ENCODE peak calls at places on chromosome 9, in four cellular contexts. One of them, this sample, is unnamed.

GRCh38 chr9:90343360-90343759 is 299.3 kb downstream of the DIRAS2 start:
- DNase-seq in endothelial cell: no peak
- DNase-seq in stimulated activated naive CD4-positive, alpha-beta T cell: no peak
- DNase-seq in GM20000: no peak
- DNase-seq in this sample: no peak

GRCh38 chr9:132582786-132583583 is 579 bp downstream of the BARHL1 start:
- DNase-seq in GM20000: no peak
- DNase-seq in stimulated activated naive CD4-positive, alpha-beta T cell: no peak
- DNase-seq in endothelial cell: no peak
- DNase-seq in this sample: no peak

GRCh38 chr9:20125721-20126120 is 336.9 kb upstream of the SLC24A2 start:
- DNase-seq in stimulated activated naive CD4-positive, alpha-beta T cell: no peak
- DNase-seq in GM20000: no peak
- DNase-seq in endothelial cell: no peak
- DNase-seq in this sample: no peak

GRCh38 chr9:125028041-125028440 is 87.2 kb upstream of the GOLGA1 start:
- DNase-seq in endothelial cell: no peak
- DNase-seq in stimulated activated naive CD4-positive, alpha-beta T cell: no peak
- DNase-seq in GM20000: no peak
- DNase-seq in this sample: no peak

GRCh38 chr9:95874303-95874988 is 1.0 kb upstream of the ERCC6L2 start:
- DNase-seq in stimulated activated naive CD4-positive, alpha-beta T cell: no peak
- DNase-seq in endothelial cell: no peak
- DNase-seq in GM20000: no peak
- DNase-seq in this sample: no peak

GRCh38 chr9:110672873-110673508 is 4.4 kb downstream of the MUSK start:
- DNase-seq in stimulated activated naive CD4-positive, alpha-beta T cell: no peak
- DNase-seq in endothelial cell: no peak
- DNase-seq in GM20000: no peak
- DNase-seq in this sample: no peak

GRCh38 chr9:135009711-135010362 is 77.6 kb upstream of the OLFM1 start:
- DNase-seq in endothelial cell: no peak
- DNase-seq in GM20000: no peak
- DNase-seq in stimulated activated naive CD4-positive, alpha-beta T cell: no peak
- DNase-seq in this sample: no peak

GRCh38 chr9:4225291-4226119 is 74.4 kb downstream of the GLIS3 start:
- DNase-seq in stimulated activated naive CD4-positive, alpha-beta T cell: no peak
- DNase-seq in GM20000: no peak
- DNase-seq in endothelial cell: no peak
- DNase-seq in this sample: peak; percentile 36

GRCh38 chr9:125758986-125759811 is 12.0 kb downstream of the PBX3 start:
- DNase-seq in stimulated activated naive CD4-positive, alpha-beta T cell: no peak
- DNase-seq in endothelial cell: no peak
- DNase-seq in GM20000: no peak
- DNase-seq in this sample: peak; percentile 34

GRCh38 chr9:99426443-99426842 is 204.4 kb downstream of the SEC61B start:
- DNase-seq in endothelial cell: no peak
- DNase-seq in stimulated activated naive CD4-positive, alpha-beta T cell: no peak
- DNase-seq in GM20000: no peak
- DNase-seq in this sample: no peak

GRCh38 chr9:134571946-134572914 is 69.4 kb upstream of the COL5A1 start:
- DNase-seq in stimulated activated naive CD4-positive, alpha-beta T cell: no peak
- DNase-seq in endothelial cell: no peak
- DNase-seq in GM20000: no peak
- DNase-seq in this sample: peak; percentile 31

GRCh38 chr9:115283395-115283794 is 165.4 kb upstream of the TNC start:
- DNase-seq in GM20000: no peak
- DNase-seq in endothelial cell: no peak
- DNase-seq in stimulated activated naive CD4-positive, alpha-beta T cell: no peak
- DNase-seq in this sample: no peak

GRCh38 chr9:3244963-3245653 is 280.7 kb downstream of the RFX3 start:
- DNase-seq in GM20000: peak; percentile 33
- DNase-seq in endothelial cell: no peak
- DNase-seq in stimulated activated naive CD4-positive, alpha-beta T cell: no peak
- DNase-seq in this sample: no peak

GRCh38 chr9:110133608-110134214 is 74.2 kb downstream of the C9orf152 start:
- DNase-seq in stimulated activated naive CD4-positive, alpha-beta T cell: no peak
- DNase-seq in GM20000: no peak
- DNase-seq in endothelial cell: no peak
- DNase-seq in this sample: no peak

GRCh38 chr9:16828335-16829281 is 41.9 kb downstream of the BNC2 start:
- DNase-seq in endothelial cell: peak; percentile 27
- DNase-seq in GM20000: no peak
- DNase-seq in stimulated activated naive CD4-positive, alpha-beta T cell: no peak
- DNase-seq in this sample: no peak

GRCh38 chr9:91374939-91375338 is 13.2 kb upstream of the AUH start:
- DNase-seq in stimulated activated naive CD4-positive, alpha-beta T cell: no peak
- DNase-seq in endothelial cell: no peak
- DNase-seq in GM20000: no peak
- DNase-seq in this sample: no peak

GRCh38 chr9:8261737-8262136 is 462.2 kb upstream of the DMAC1 start:
- DNase-seq in stimulated activated naive CD4-positive, alpha-beta T cell: no peak
- DNase-seq in GM20000: no peak
- DNase-seq in endothelial cell: no peak
- DNase-seq in this sample: no peak

GRCh38 chr9:107768224-107768623 is 278.7 kb upstream of the KLF4 start:
- DNase-seq in GM20000: no peak
- DNase-seq in stimulated activated naive CD4-positive, alpha-beta T cell: no peak
- DNase-seq in endothelial cell: peak; percentile 64
- DNase-seq in this sample: no peak

GRCh38 chr9:135701067-135701967 is 668 bp upstream of the KCNT1 start:
- DNase-seq in endothelial cell: peak; percentile 19
- DNase-seq in GM20000: peak; percentile 58
- DNase-seq in stimulated activated naive CD4-positive, alpha-beta T cell: no peak
- DNase-seq in this sample: no peak

GRCh38 chr9:79152306-79152705 is 419.5 kb upstream of the TLE4 start:
- DNase-seq in GM20000: no peak
- DNase-seq in stimulated activated naive CD4-positive, alpha-beta T cell: no peak
- DNase-seq in endothelial cell: no peak
- DNase-seq in this sample: no peak

GRCh38 chr9:111297061-111297824 is 32.8 kb downstream of the OR2K2 start:
- DNase-seq in GM20000: no peak
- DNase-seq in stimulated activated naive CD4-positive, alpha-beta T cell: no peak
- DNase-seq in endothelial cell: no peak
- DNase-seq in this sample: no peak

GRCh38 chr9:117101003-117101402 is 313.9 kb downstream of the ASTN2 start:
- DNase-seq in GM20000: no peak
- DNase-seq in stimulated activated naive CD4-positive, alpha-beta T cell: no peak
- DNase-seq in endothelial cell: no peak
- DNase-seq in this sample: no peak

GRCh38 chr9:128902351-128903078 is 18.3 kb upstream of the PHYHD1 start:
- DNase-seq in endothelial cell: no peak
- DNase-seq in GM20000: peak; percentile 85
- DNase-seq in stimulated activated naive CD4-positive, alpha-beta T cell: peak; percentile 88
- DNase-seq in this sample: peak; percentile 82

GRCh38 chr9:129336601-129337286 is 158.7 kb upstream of the IER5L start:
- DNase-seq in GM20000: peak; percentile 59
- DNase-seq in stimulated activated naive CD4-positive, alpha-beta T cell: peak; percentile 33
- DNase-seq in endothelial cell: no peak
- DNase-seq in this sample: peak; percentile 72

GRCh38 chr9:79237861-79238260 is 333.9 kb upstream of the TLE4 start:
- DNase-seq in stimulated activated naive CD4-positive, alpha-beta T cell: no peak
- DNase-seq in GM20000: no peak
- DNase-seq in endothelial cell: no peak
- DNase-seq in this sample: no peak

GRCh38 chr9:86511614-86512360 is 157.6 kb upstream of the TUT7 start:
- DNase-seq in GM20000: no peak
- DNase-seq in stimulated activated naive CD4-positive, alpha-beta T cell: no peak
- DNase-seq in endothelial cell: no peak
- DNase-seq in this sample: no peak

GRCh38 chr9:136028760-136029470 is 66.2 kb downstream of the NACC2 start:
- DNase-seq in endothelial cell: no peak
- DNase-seq in GM20000: no peak
- DNase-seq in stimulated activated naive CD4-positive, alpha-beta T cell: no peak
- DNase-seq in this sample: no peak

GRCh38 chr9:17600962-17601593 is 22.2 kb downstream of the SH3GL2 start:
- DNase-seq in stimulated activated naive CD4-positive, alpha-beta T cell: no peak
- DNase-seq in endothelial cell: no peak
- DNase-seq in GM20000: no peak
- DNase-seq in this sample: no peak

GRCh38 chr9:87137718-87138117 is 190.4 kb upstream of the GAS1 start:
- DNase-seq in stimulated activated naive CD4-positive, alpha-beta T cell: no peak
- DNase-seq in GM20000: no peak
- DNase-seq in endothelial cell: no peak
- DNase-seq in this sample: no peak

GRCh38 chr9:127204771-127205470 is 59.7 kb upstream of the GARNL3 start:
- DNase-seq in stimulated activated naive CD4-positive, alpha-beta T cell: no peak
- DNase-seq in endothelial cell: no peak
- DNase-seq in GM20000: no peak
- DNase-seq in this sample: peak; percentile 53

GRCh38 chr9:121707477-121708424 is 56.3 kb downstream of the DAB2IP start:
- DNase-seq in GM20000: peak; percentile 79
- DNase-seq in endothelial cell: no peak
- DNase-seq in stimulated activated naive CD4-positive, alpha-beta T cell: no peak
- DNase-seq in this sample: peak; percentile 62

GRCh38 chr9:21135736-21136135 is 5.9 kb downstream of the IFNW1 start:
- DNase-seq in GM20000: no peak
- DNase-seq in stimulated activated naive CD4-positive, alpha-beta T cell: no peak
- DNase-seq in endothelial cell: no peak
- DNase-seq in this sample: no peak